ENCODE peak calls at places on chromosomes 11 and 22, in ten cellular contexts. D is mammary epithelial cell; V is neuronal stem cell; B is aorta; W is left lung; K is lower lobe of right lung; C is AG04449; H is naive thymus-derived CD4-positive, alpha-beta T cell; O is body of pancreas; T is A549. R is an unnamed sample.

GRCh38 chr22:36323182-36323854 is 64.4 kb downstream of the MYH9 start:
- DNase-seq in D (no peak), V (no peak), B (peak; percentile 87), W (peak; percentile 70), K (peak; percentile 76), C (no peak), H (no peak), O (peak; percentile 62), T (no peak), R (peak; percentile 79)

GRCh38 chr11:130040281-130040940 is 29.3 kb upstream of the APLP2 start:
- DNase-seq in D (no peak), V (no peak), B (no peak), W (no peak), K (no peak), C (no peak), H (no peak), O (no peak), T (no peak), R (no peak)

GRCh38 chr11:2991477-2992233 is 474 bp downstream of the NAP1L4 start:
- DNase-seq in D (peak; percentile 60), V (peak; percentile 58), B (no peak), W (peak; percentile 55), K (no peak), C (no peak), H (no peak), O (no peak), T (peak; percentile 29), R (peak; percentile 89)

GRCh38 chr22:47595122-47595521 is 832.7 kb downstream of the TBC1D22A start:
- DNase-seq in D (no peak), V (no peak), B (no peak), W (no peak), K (no peak), C (no peak), H (no peak), O (no peak), T (no peak), R (peak; percentile 9)

GRCh38 chr11:72584933-72585597 is 89.2 kb downstream of the PDE2A start:
- DNase-seq in D (no peak), V (no peak), B (peak; percentile 37), W (no peak), K (peak; percentile 20), C (no peak), H (no peak), O (no peak), T (no peak), R (no peak)

GRCh38 chr11:72816404-72816990 is 2.3 kb downstream of the ATG16L2 start:
- DNase-seq in D (no peak), V (no peak), B (no peak), W (no peak), K (no peak), C (no peak), H (no peak), O (no peak), T (no peak), R (no peak)

GRCh38 chr11:10351768-10352641 is 47.1 kb downstream of the ADM start:
- DNase-seq in D (peak; percentile 60), V (peak; percentile 82), B (peak; percentile 59), W (no peak), K (no peak), C (peak; percentile 74), H (no peak), O (peak; percentile 89), T (peak; percentile 21), R (no peak)

GRCh38 chr22:17284917-17285316 is 65.7 kb upstream of the ADA2 start:
- DNase-seq in D (no peak), V (no peak), B (no peak), W (no peak), K (no peak), C (no peak), H (no peak), O (no peak), T (no peak), R (no peak)

GRCh38 chr11:124749920-124750319 is 2.1 kb downstream of the VSIG2 start:
- DNase-seq in D (no peak), V (no peak), B (no peak), W (no peak), K (no peak), C (no peak), H (no peak), O (no peak), T (no peak), R (no peak)

GRCh38 chr11:117420598-117420997 is 92.9 kb downstream of the CEP164 start:
- DNase-seq in D (no peak), V (no peak), B (no peak), W (no peak), K (no peak), C (no peak), H (no peak), O (no peak), T (no peak), R (peak; percentile 26)

GRCh38 chr22:50622723-50623327 is 5.1 kb downstream of the ARSA start:
- DNase-seq in D (peak; percentile 48), V (no peak), B (no peak), W (no peak), K (no peak), C (no peak), H (no peak), O (peak; percentile 96), T (no peak), R (no peak)

GRCh38 chr22:21725956-21726649 is 9.5 kb downstream of the YPEL1 start:
- DNase-seq in D (no peak), V (no peak), B (no peak), W (no peak), K (no peak), C (no peak), H (no peak), O (no peak), T (no peak), R (no peak)

GRCh38 chr11:132123854-132124835 is 753.7 kb downstream of the NTM start:
- DNase-seq in D (no peak), V (no peak), B (no peak), W (no peak), K (no peak), C (no peak), H (no peak), O (no peak), T (no peak), R (no peak)

GRCh38 chr11:132131051-132131450 is 760.6 kb downstream of the NTM start:
- DNase-seq in D (no peak), V (no peak), B (no peak), W (no peak), K (no peak), C (no peak), H (no peak), O (no peak), T (no peak), R (no peak)

GRCh38 chr11:132125855-132126841 is 755.7 kb downstream of the NTM start:
- DNase-seq in D (peak; percentile 35), V (peak; percentile 30), B (no peak), W (no peak), K (no peak), C (no peak), H (no peak), O (no peak), T (no peak), R (no peak)

GRCh38 chr11:132123449-132123848 is 753.0 kb downstream of the NTM start:
- DNase-seq in D (no peak), V (no peak), B (no peak), W (no peak), K (no peak), C (no peak), H (no peak), O (no peak), T (no peak), R (no peak)

GRCh38 chr11:132126973-132127900 is 756.8 kb downstream of the NTM start:
- DNase-seq in D (peak; percentile 67), V (peak; percentile 36), B (peak; percentile 59), W (no peak), K (no peak), C (peak; percentile 68), H (no peak), O (peak; percentile 70), T (no peak), R (no peak)
- H3K4me3 ChIP-seq in D (peak overlapping the region; percentile 36), V (no peak overlapping the region), B (no peak overlapping the region), W (no peak overlapping the region), K (peak overlapping the region; percentile 41), C (no peak overlapping the region), H (no peak overlapping the region), O (no peak overlapping the region), T (no peak overlapping the region), R (peak overlapping the region; percentile 39)

DNA sequence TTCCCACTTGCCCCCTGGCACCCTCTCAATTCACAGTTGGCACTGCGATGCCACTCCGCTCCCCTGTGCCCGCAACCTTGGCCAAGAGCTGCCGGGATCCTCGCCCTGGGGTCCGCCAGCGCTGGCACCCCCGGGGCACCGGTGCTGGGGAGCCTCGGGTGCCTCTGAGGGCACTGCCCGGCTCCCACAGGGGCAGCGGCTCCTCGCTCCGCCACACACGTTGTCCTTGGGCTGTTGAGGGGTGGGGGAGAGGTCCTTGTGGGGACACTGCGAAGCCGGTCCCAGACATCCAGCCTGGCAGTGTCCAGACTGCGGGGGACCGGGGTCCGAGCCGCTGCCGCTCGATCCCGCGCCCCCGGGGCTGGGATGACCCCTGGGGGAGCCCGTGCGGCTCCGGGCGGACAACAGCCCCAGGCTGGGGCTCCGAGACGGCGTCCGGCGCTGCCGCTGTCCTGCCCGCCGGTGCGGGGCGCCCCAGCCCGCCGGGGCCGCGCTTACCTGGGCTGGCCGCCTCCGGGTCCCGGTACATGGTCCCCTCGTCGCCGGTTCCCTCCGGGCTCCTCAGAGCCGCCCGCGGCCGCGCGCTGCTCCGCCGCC is 486 bp downstream of the SYT7 start:
- DNase-seq in D (no peak), V (no peak), B (no peak), W (no peak), K (no peak), C (no peak), H (no peak), O (no peak), T (peak; percentile 39), R (no peak)
- H3K4me3 ChIP-seq in D (peak overlapping the region; percentile 55), V (peak overlapping the region; percentile 45), B (peak overlapping the region; percentile 48), W (peak overlapping the region; percentile 31), K (peak overlapping the region; percentile 57), C (no peak overlapping the region), H (no peak overlapping the region), O (no peak overlapping the region), T (peak overlapping the region; percentile 57), R (peak overlapping the region; percentile 51)

GRCh38 chr11:17475666-17476316 is 854 bp downstream of the ABCC8 start:
- DNase-seq in D (no peak), V (no peak), B (no peak), W (no peak), K (no peak), C (no peak), H (no peak), O (no peak), T (no peak), R (no peak)
- H3K4me3 ChIP-seq in D (no peak overlapping the region), V (peak overlapping the region; percentile 51), B (no peak overlapping the region), W (no peak overlapping the region), K (peak overlapping the region; percentile 28), C (no peak overlapping the region), H (no peak overlapping the region), O (no peak overlapping the region), T (peak overlapping the region; percentile 67), R (peak overlapping the region; percentile 14)

DNA sequence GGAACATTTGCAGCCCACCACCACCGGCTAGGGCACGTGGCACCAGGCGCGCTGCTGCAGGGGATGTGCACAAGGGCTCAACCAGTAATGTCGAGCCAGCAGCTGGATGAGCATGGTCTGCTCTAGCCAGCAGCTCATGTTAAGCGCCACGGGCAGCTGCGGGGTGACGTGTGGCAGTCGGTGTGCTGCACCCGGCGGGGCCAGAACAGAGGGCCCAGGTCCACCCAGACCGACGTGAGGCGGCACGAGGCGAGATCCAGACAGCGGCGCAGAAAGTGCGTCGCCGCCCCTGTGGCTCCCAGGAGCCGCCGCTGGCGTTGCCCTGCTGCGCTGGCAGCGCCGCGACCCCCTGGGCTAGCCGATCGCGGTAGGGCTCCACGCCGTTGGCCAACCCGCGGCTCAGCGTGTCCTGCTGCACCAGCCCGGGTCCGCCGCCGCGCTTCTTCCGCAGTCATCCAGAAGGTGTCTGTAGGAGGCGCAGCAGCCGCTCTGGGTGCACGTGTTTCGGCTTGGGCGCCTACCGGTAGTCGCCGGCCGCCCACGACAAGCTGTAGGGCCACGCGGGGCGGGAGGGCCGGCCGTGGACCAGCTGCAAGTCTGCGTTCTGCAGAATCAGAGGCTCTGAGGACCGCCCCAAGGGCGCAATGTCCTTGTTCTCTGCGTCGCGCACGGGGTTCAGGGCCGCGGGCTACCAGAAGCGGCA is 4.6 kb upstream of the GALR3 start:
- DNase-seq in D (peak; percentile 14), V (no peak), B (peak; percentile 76), W (peak; percentile 72), K (peak; percentile 84), C (no peak), H (peak; percentile 69), O (peak; percentile 74), T (no peak), R (peak; percentile 89)
- H3K4me3 ChIP-seq in D (no peak overlapping the region), V (peak overlapping the region; percentile 44), B (no peak overlapping the region), W (peak overlapping the region; percentile 8), K (peak overlapping the region; percentile 49), C (peak overlapping the region; percentile 18), H (peak overlapping the region; percentile 61), O (no peak overlapping the region), T (no peak overlapping the region), R (peak overlapping the region; percentile 37)

R was measured in upper lobe of right lung.